ENCODE peak calls at places on chromosomes 13 and 19, in four cellular contexts. H, S, K and T are unnamed samples.

GRCh38 chr13:81539643-81540150 is 1198.8 kb upstream of the SPRY2 start:
- DNase-seq in H (no peak), S (no peak), K (no peak), T (no peak)

GRCh38 chr13:99378985-99379734 is 72.0 kb upstream of the GPR183 start:
- DNase-seq in H (no peak), S (no peak), K (no peak), T (no peak)

GRCh38 chr19:39498262-39499081 is at the start of gene DLL3:
- DNase-seq in H (peak), S (peak), K (no peak), T (no peak)

GRCh38 chr13:51005566-51005965 is 96.0 kb downstream of the RNASEH2B start:
- DNase-seq in H (no peak), S (no peak), K (no peak), T (no peak)

GRCh38 chr13:48402325-48402962 is 10.5 kb downstream of the LPAR6 start:
- DNase-seq in H (no peak), S (no peak), K (no peak), T (no peak)

GRCh38 chr19:17879466-17879865 is 7.7 kb downstream of the SLC5A5 start:
- DNase-seq in H (no peak), S (no peak), K (no peak), T (no peak)

GRCh38 chr13:98461525-98462240 is 115.2 kb downstream of the STK24 start:
- DNase-seq in H (no peak), S (no peak), K (no peak), T (no peak)

GRCh38 chr13:100247937-100248336 is 159.0 kb downstream of the PCCA start:
- DNase-seq in H (no peak), S (no peak), K (no peak), T (no peak)

GRCh38 chr13:47092202-47092601 is 195.3 kb upstream of the HTR2A start:
- DNase-seq in H (no peak), S (no peak), K (no peak), T (no peak)

GRCh38 chr19:3766520-3766919 is 4.0 kb downstream of the MRPL54 start:
- DNase-seq in H (no peak), S (no peak), K (no peak), T (no peak)

GRCh38 chr13:24135674-24136300 is 24.7 kb upstream of the SPATA13 start:
- DNase-seq in H (no peak), S (no peak), K (no peak), T (no peak)

GRCh38 chr13:102141625-102142472 is 260.0 kb downstream of the FGF14 start:
- DNase-seq in H (peak), S (no peak), K (peak), T (peak)

GRCh38 chr19:18430417-18431144 is 7.4 kb downstream of the ISYNA1 start:
- DNase-seq in H (no peak), S (no peak), K (no peak), T (no peak)

GRCh38 chr13:29935309-29935981 is 85.0 kb upstream of the UBL3 start:
- DNase-seq in H (no peak), S (no peak), K (no peak), T (no peak)

GRCh38 chr19:38433268-38433733 is at the start of gene RYR1:
- DNase-seq in H (peak), S (peak), K (no peak), T (no peak)

GRCh38 chr19:57786906-57787305 is 17.4 kb downstream of the ZNF586 start:
- DNase-seq in H (no peak), S (no peak), K (no peak), T (no peak)

GRCh38 chr19:9159891-9160290 is 18.9 kb upstream of the OR7D2 start:
- DNase-seq in H (no peak), S (no peak), K (no peak), T (no peak)
- TF ChIP-seq HMGXB4 in H (no peak), S (no peak), K (no peak), T (no peak)

GRCh38 chr13:42270160-42270856 is 1.6 kb upstream of the AKAP11 start:
- DNase-seq in H (no peak), S (no peak), K (no peak), T (no peak)

GRCh38 chr13:42270857-42271215 is 1.1 kb upstream of the AKAP11 start:
- DNase-seq in H (no peak), S (no peak), K (no peak), T (no peak)

GRCh38 chr13:42272776-42273175 is 824 bp downstream of the AKAP11 start:
- DNase-seq in H (no peak), S (no peak), K (no peak), T (no peak)

GRCh38 chr13:42271337-42272114 is 426 bp upstream of the AKAP11 start:
- DNase-seq in H (peak), S (peak), K (peak), T (peak)

GRCh38 chr13:42272115-42272756 is at the start of gene AKAP11:
- DNase-seq in H (no peak), S (peak), K (peak), T (peak)
- TF ChIP-seq HMGXB4 in H (no peak), S (no peak), K (no peak), T (no peak)

DNA sequence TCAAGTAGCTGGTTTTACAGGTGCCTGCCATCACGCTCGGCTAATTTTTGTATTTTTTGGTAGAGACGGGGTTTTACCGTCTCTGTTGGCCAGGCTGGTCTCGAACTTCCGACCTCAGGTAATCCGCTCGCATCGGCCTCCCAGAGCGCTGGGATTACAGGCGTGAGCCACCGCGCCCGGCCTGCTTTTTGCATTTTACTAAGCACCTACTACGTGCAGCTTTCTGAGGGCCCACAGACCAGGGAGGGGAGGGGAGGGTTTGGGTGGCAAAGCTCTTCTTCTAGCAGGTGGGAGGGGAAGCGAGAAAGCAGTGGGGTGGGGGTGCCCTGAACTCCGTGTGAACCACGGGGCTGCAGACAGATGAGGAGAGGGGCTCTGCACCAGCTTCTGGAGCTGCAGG is 15.0 kb downstream of the PALM start:
- DNase-seq in H (no peak), S (no peak), K (no peak), T (no peak)
- TF ChIP-seq HMGXB4 in H (no peak), S (no peak), K (no peak), T (no peak)

GRCh38 chr19:47229674-47230121 is 1.3 kb downstream of the BBC3 start:
- DNase-seq in H (no peak), S (no peak), K (no peak), T (peak)

GRCh38 chr19:47230122-47230920 is 678 bp downstream of the BBC3 start:
- DNase-seq in H (peak), S (peak), K (peak), T (peak)

GRCh38 chr19:47231215-47232054 is 436 bp upstream of the BBC3 start:
- DNase-seq in H (peak), S (peak), K (peak), T (peak)

GRCh38 chr19:47230921-47231214 is at the start of gene BBC3:
- DNase-seq in H (no peak), S (no peak), K (no peak), T (no peak)

GRCh38 chr19:47232422-47233211 is 1.6 kb upstream of the BBC3 start:
- DNase-seq in H (peak), S (no peak), K (no peak), T (no peak)
- TF ChIP-seq HMGXB4 in H (no peak), S (no peak), K (no peak), T (no peak)